ENCODE peak calls at places on chromosomes 7 and 10, in four cellular contexts. One of them, this sample, is unnamed.

GRCh38 chr10:107340345-107340744 is 175.8 kb upstream of the SORCS1 start:
- DNase-seq in HepG2: no peak
- DNase-seq in WTC11: no peak
- DNase-seq in K562: no peak
- DNase-seq in this sample: no peak

GRCh38 chr7:1537631-1538412 is 7.3 kb downstream of the MAFK start:
- DNase-seq in HepG2: no peak
- DNase-seq in WTC11: peak; percentile 61
- DNase-seq in K562: peak; percentile 97
- DNase-seq in this sample: peak; percentile 46

GRCh38 chr7:21959387-21959776 is 13.7 kb upstream of the CDCA7L start:
- DNase-seq in HepG2: no peak
- DNase-seq in WTC11: no peak
- DNase-seq in K562: no peak
- DNase-seq in this sample: no peak

GRCh38 chr10:119313645-119314044 is 106.3 kb downstream of the GRK5 start:
- DNase-seq in HepG2: no peak
- DNase-seq in WTC11: no peak
- DNase-seq in K562: peak; percentile 17
- DNase-seq in this sample: no peak

GRCh38 chr7:155928583-155929145 is 116.4 kb upstream of the SHH start:
- DNase-seq in HepG2: no peak
- DNase-seq in WTC11: no peak
- DNase-seq in K562: no peak
- DNase-seq in this sample: no peak

GRCh38 chr7:18798018-18798906 is 302.7 kb downstream of the HDAC9 start:
- DNase-seq in HepG2: no peak
- DNase-seq in WTC11: no peak
- DNase-seq in K562: no peak
- DNase-seq in this sample: no peak

GRCh38 chr7:92797693-92798092 is 38.7 kb downstream of the CDK6 start:
- DNase-seq in HepG2: no peak
- DNase-seq in WTC11: no peak
- DNase-seq in K562: no peak
- DNase-seq in this sample: no peak

GRCh38 chr7:117212969-117213877 is 109.6 kb downstream of the WNT2 start:
- DNase-seq in HepG2: peak; percentile 42
- DNase-seq in WTC11: peak; percentile 73
- DNase-seq in K562: peak; percentile 83
- DNase-seq in this sample: peak; percentile 69

GRCh38 chr10:34809796-34810195 is 5.3 kb downstream of the PARD3 start:
- DNase-seq in HepG2: no peak
- DNase-seq in WTC11: no peak
- DNase-seq in K562: no peak
- DNase-seq in this sample: no peak

GRCh38 chr7:17069146-17069545 is 187.4 kb upstream of the AGR3 start:
- DNase-seq in HepG2: no peak
- DNase-seq in WTC11: no peak
- DNase-seq in K562: no peak
- DNase-seq in this sample: no peak

GRCh38 chr10:35639651-35640311 is 2.3 kb downstream of the FZD8 start:
- DNase-seq in HepG2: no peak
- DNase-seq in WTC11: peak; percentile 60
- DNase-seq in K562: no peak
- DNase-seq in this sample: no peak

GRCh38 chr7:84370114-84370513 is 175.5 kb upstream of the SEMA3A start:
- DNase-seq in HepG2: no peak
- DNase-seq in WTC11: no peak
- DNase-seq in K562: no peak
- DNase-seq in this sample: no peak

DNA sequence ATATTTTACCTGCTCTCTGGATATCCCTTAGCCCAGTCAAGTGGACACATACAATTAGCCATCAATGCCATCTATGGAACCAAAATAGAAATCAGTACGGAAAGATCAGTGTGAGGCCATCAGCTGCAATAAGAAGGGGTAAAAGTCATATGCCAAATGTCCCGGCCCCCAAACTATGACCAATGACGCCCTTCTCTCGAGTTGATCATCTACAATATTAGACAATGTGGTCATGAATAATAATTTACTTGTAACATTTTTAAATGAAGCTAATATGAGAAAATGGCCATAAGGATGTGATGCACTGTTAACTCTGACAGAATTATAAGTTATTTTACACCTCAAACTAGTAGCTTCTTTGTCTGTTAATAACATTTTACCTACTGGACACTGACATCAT is 589.0 kb downstream of the POM121L12 start:
- DNase-seq in HepG2: no peak
- DNase-seq in WTC11: no peak
- DNase-seq in K562: no peak
- DNase-seq in this sample: no peak
- TF ChIP-seq ELF4 in HepG2: no peak
- TF ChIP-seq ELF4 in WTC11: no peak
- TF ChIP-seq ELF4 in K562: no peak
- TF ChIP-seq ELF4 in this sample: no peak

GRCh38 chr7:43240565-43240964 is 128.1 kb downstream of the HECW1 start:
- DNase-seq in HepG2: no peak
- DNase-seq in WTC11: no peak
- DNase-seq in K562: no peak
- DNase-seq in this sample: no peak

GRCh38 chr7:43242628-43243255 is 130.3 kb downstream of the HECW1 start:
- DNase-seq in HepG2: no peak
- DNase-seq in WTC11: no peak
- DNase-seq in K562: no peak
- DNase-seq in this sample: no peak

GRCh38 chr7:43247757-43248156 is 135.3 kb downstream of the HECW1 start:
- DNase-seq in HepG2: no peak
- DNase-seq in WTC11: no peak
- DNase-seq in K562: no peak
- DNase-seq in this sample: no peak

GRCh38 chr7:43244782-43245181 is 132.3 kb downstream of the HECW1 start:
- DNase-seq in HepG2: no peak
- DNase-seq in WTC11: no peak
- DNase-seq in K562: no peak
- DNase-seq in this sample: no peak

GRCh38 chr7:43244232-43244631 is 131.8 kb downstream of the HECW1 start:
- DNase-seq in HepG2: no peak
- DNase-seq in WTC11: no peak
- DNase-seq in K562: no peak
- DNase-seq in this sample: no peak
- TF ChIP-seq ELF4 in HepG2: no peak
- TF ChIP-seq ELF4 in WTC11: no peak
- TF ChIP-seq ELF4 in K562: no peak
- TF ChIP-seq ELF4 in this sample: no peak

DNA sequence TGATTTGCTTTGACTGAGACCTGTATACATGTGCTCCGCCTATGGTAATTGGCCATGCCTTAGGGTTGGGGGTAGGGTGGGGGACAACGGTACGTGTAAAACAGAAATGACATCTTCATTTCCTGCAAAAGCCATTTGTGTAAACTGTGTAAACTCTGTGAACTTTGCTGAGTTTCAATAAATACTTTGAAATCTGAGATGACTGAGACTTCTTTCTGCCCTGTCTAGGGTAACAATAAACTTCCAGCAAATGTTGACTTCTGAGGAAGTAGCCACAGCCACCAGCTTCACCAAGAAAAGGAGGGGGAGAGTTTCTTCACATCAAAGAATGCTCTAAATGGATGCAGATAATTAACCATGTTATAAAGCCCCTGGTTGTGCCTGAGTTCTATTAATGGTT is 169.8 kb downstream of the ZNF365 start:
- DNase-seq in HepG2: no peak
- DNase-seq in WTC11: no peak
- DNase-seq in K562: no peak
- DNase-seq in this sample: no peak
- TF ChIP-seq ELF4 in HepG2: no peak
- TF ChIP-seq ELF4 in WTC11: no peak
- TF ChIP-seq ELF4 in K562: no peak
- TF ChIP-seq ELF4 in this sample: no peak

DNA sequence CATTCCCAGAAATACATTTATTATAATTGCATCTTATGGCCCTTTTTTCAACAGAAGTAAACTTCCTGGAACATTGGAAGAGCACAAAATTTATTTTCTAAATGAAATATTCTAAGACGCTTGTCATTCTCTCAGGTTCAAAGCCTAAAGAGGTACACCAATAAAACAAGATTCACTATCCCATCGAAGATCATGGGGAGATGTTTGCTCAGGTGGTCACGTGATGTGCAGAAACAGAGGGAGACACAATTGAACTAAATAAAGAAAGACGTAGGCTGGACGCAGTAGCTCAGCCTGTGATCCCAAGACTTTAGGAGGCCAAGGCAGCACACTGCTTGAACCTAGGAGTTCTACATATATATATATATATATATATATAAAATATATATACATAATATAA is 46.0 kb upstream of the TMEM254 start:
- DNase-seq in HepG2: no peak
- DNase-seq in WTC11: no peak
- DNase-seq in K562: no peak
- DNase-seq in this sample: no peak
- TF ChIP-seq ELF4 in HepG2: no peak
- TF ChIP-seq ELF4 in WTC11: no peak
- TF ChIP-seq ELF4 in K562: no peak
- TF ChIP-seq ELF4 in this sample: no peak

GRCh38 chr7:77458786-77459185 is 42.6 kb upstream of the GSAP start:
- DNase-seq in HepG2: no peak
- DNase-seq in WTC11: no peak
- DNase-seq in K562: no peak
- DNase-seq in this sample: no peak

GRCh38 chr7:77459311-77459726 is 43.2 kb upstream of the GSAP start:
- DNase-seq in HepG2: peak; percentile 88
- DNase-seq in WTC11: no peak
- DNase-seq in K562: no peak
- DNase-seq in this sample: no peak

GRCh38 chr7:77461842-77462241 is 45.7 kb upstream of the GSAP start:
- DNase-seq in HepG2: no peak
- DNase-seq in WTC11: no peak
- DNase-seq in K562: no peak
- DNase-seq in this sample: no peak

GRCh38 chr7:77461246-77461645 is 45.1 kb upstream of the GSAP start:
- DNase-seq in HepG2: no peak
- DNase-seq in WTC11: no peak
- DNase-seq in K562: no peak
- DNase-seq in this sample: no peak

DNA sequence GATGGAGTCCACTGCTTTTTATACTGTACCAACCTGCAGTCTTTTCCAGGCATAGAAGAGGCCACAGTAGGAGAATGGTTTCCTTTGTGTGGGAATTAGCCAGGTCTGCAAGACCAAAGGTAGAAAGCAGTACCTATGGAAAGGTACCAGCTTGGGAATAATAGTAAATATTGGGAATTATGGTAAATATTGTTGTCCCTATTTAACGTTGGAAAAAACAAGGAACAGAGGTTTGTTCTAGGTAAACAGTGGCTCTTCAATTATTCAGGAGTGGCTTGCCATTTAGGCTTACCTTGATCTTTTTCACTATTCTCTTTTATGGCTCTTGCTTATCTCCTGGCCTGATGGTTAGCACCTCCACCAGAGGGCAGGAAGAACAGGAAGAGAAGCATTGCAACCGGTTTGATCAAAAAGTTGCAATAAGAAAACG is 43.9 kb upstream of the GSAP start:
- DNase-seq in HepG2: peak; percentile 80
- DNase-seq in WTC11: no peak
- DNase-seq in K562: peak; percentile 23
- DNase-seq in this sample: no peak
- TF ChIP-seq ELF4 in HepG2: no peak
- TF ChIP-seq ELF4 in WTC11: no peak
- TF ChIP-seq ELF4 in K562: no peak
- TF ChIP-seq ELF4 in this sample: no peak